ENCODE peak calls at places on chromosomes 12 and 14, in six cellular contexts. O is H1, X is GM12892, P is GM12878, J is GM12891, S is HepG2. K is an unnamed sample.
A peak's percentile ranks its signal among the peaks of the same experiment; 100 is the strongest.

GRCh38 chr14:102759416-102759815 is 17.8 kb upstream of the TRAF3 start:
- DNase-seq in O (no peak), S (no peak), J (no peak), X (no peak), P (no peak), K (peak; percentile 17)

GRCh38 chr14:100666403-100666802 is 60.3 kb upstream of the DLK1 start:
- DNase-seq in X (no peak), O (no peak), J (no peak), P (no peak), S (no peak), K (no peak)

GRCh38 chr12:105954891-105955607 is 183.7 kb downstream of the NUAK1 start:
- DNase-seq in J (no peak), P (no peak), O (no peak), S (no peak), X (no peak), K (peak; percentile 16)

GRCh38 chr12:111274820-111275219 is 94.1 kb downstream of the PHETA1 start:
- DNase-seq in O (no peak), X (no peak), J (peak; percentile 32), P (no peak), S (no peak), K (peak; percentile 8)

GRCh38 chr12:31874961-31875608 is 84.1 kb upstream of the RESF1 start:
- DNase-seq in P (no peak), J (no peak), S (no peak), X (peak; percentile 34), O (no peak), K (no peak)

GRCh38 chr12:104670439-104671406 is 214.0 kb downstream of the CHST11 start:
- DNase-seq in O (no peak), S (no peak), J (no peak), P (peak; percentile 33), X (no peak), K (no peak)

GRCh38 chr12:3170423-3171194 is 93.4 kb downstream of the TSPAN9 start:
- DNase-seq in J (no peak), P (no peak), O (no peak), S (no peak), X (no peak), K (no peak)

GRCh38 chr12:50572275-50572674 is 67.5 kb downstream of the DIP2B start:
- DNase-seq in J (no peak), S (peak; percentile 84), P (no peak), O (no peak), X (no peak), K (no peak)

GRCh38 chr14:79383031-79383430 is 828.3 kb downstream of the DIO2 start:
- DNase-seq in P (no peak), S (no peak), O (no peak), J (no peak), X (no peak), K (no peak)

DNA sequence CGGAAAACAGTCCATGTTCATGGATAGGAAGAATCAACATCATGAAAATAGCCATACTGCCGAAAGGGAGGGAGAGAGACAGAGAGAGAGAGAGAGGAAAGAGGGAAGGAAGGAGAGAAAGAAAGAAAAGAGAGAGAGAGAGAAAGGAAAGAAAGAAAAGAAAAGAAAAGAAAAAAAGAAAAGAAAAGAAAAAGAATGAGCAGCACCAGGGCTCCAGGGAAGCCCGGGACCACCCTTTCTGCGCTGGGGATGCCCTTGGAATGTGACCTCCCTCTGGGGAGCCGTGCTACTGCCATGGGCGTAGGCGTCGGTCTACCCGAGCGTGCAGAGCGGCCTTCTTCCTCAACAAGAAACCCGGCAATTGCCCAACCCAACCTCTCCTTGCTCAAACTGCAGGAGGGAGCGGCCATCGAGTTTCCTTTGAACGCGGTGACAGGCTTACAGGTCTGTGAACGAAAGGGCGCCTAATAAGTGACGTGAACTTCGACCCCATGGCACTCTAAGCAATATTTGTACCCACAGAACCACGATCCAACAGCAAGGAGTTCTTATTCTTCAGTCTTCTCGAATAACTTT is 16.9 kb downstream of the OR6S1 start:
- DNase-seq in P (no peak), X (no peak), S (no peak), J (no peak), O (no peak), K (peak; percentile 28)
- TF ChIP-seq POLR2A in P (no peak), X (no peak), S (no peak), J (no peak), O (no peak), K (no peak)

DNA sequence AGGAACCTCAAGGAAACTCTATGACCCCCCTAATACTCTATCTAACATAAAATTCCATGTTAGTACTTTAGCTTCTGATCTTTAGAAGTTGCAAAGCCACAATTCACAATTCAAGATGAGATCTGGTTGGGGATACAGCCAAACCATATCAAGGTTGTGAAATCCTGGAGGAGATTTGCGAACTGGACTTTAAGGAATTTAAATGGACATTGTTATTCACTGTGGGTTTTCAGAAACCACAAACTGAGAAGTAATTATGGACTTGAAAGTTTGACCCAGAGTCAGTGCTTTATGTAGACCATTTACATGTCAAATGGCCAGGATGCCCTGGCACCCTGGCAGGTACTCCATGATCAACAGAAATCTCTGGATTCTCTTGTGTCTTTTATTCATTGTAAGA is 14.2 kb upstream of the CDKL1 start:
- DNase-seq in O (no peak), X (no peak), P (no peak), J (no peak), S (no peak), K (no peak)
- TF ChIP-seq TAF1 in O (no peak), X (no peak), P (no peak), J (no peak), S (no peak), K (no peak)

GRCh38 chr12:79848321-79848720 is 86.6 kb downstream of the PPP1R12A start:
- DNase-seq in S (no peak), P (no peak), O (no peak), J (no peak), X (no peak), K (no peak)
- TF ChIP-seq POLR2A in S (no peak), P (no peak), O (no peak), J (no peak), X (no peak), K (no peak)

DNA sequence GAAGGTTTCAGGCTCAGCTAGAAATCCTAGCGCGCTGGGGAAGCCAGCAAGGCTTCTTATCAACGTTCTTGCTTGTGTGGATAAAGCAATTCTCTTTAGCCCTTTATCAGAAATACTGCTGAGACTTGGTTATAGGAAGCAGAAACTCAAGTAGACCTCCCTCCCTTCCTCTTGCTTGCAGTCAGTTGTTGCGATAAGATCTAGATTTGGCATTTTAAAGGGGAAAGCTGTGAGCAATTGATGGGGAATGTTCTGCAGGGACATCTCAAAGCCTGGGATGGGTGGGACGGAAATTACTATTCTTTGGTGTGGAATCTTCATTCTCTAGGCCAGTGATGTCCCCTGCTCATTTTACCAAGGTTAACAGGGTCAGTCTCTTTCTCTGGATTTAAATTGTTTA is 76.4 kb upstream of the ANO4 start:
- DNase-seq in S (no peak), O (no peak), J (no peak), X (no peak), P (no peak), K (no peak)
- TF ChIP-seq TAF1 in S (no peak), O (no peak), J (no peak), X (no peak), P (no peak), K (no peak)

GRCh38 chr14:92539875-92540274 is 26.3 kb downstream of the RIN3 start:
- DNase-seq in S (no peak), P (no peak), X (no peak), O (no peak), J (no peak), K (no peak)

GRCh38 chr14:92539419-92539818 is 25.8 kb downstream of the RIN3 start:
- DNase-seq in X (no peak), J (no peak), P (no peak), S (no peak), O (no peak), K (no peak)

GRCh38 chr14:92542766-92543554 is 29.4 kb downstream of the RIN3 start:
- DNase-seq in X (no peak), J (no peak), O (no peak), S (no peak), P (no peak), K (no peak)

GRCh38 chr14:92538412-92539017 is 24.9 kb downstream of the RIN3 start:
- DNase-seq in O (no peak), J (no peak), S (no peak), X (no peak), P (peak; percentile 42), K (no peak)

GRCh38 chr14:92540472-92541048 is 27.0 kb downstream of the RIN3 start:
- DNase-seq in J (no peak), O (no peak), X (no peak), P (no peak), S (no peak), K (no peak)
- TF ChIP-seq POLR2A in J (no peak), O (no peak), X (no peak), P (no peak), S (no peak), K (no peak)

GRCh38 chr12:89016970-89017778 is 335.1 kb downstream of the DUSP6 start:
- DNase-seq in O (no peak), S (peak; percentile 44), J (no peak), X (peak; percentile 2), P (no peak), K (peak; percentile 69)
- TF ChIP-seq TAF1 in O (no peak), S (no peak), J (no peak), X (no peak), P (no peak), K (no peak)

GRCh38 chr12:14885718-14886201 is at the start of gene MGP:
- DNase-seq in P (no peak), O (no peak), J (no peak), X (no peak), S (no peak), K (no peak)
- TF ChIP-seq POLR2A in P (no peak), O (no peak), J (no peak), X (no peak), S (no peak), K (no peak)

DNA sequence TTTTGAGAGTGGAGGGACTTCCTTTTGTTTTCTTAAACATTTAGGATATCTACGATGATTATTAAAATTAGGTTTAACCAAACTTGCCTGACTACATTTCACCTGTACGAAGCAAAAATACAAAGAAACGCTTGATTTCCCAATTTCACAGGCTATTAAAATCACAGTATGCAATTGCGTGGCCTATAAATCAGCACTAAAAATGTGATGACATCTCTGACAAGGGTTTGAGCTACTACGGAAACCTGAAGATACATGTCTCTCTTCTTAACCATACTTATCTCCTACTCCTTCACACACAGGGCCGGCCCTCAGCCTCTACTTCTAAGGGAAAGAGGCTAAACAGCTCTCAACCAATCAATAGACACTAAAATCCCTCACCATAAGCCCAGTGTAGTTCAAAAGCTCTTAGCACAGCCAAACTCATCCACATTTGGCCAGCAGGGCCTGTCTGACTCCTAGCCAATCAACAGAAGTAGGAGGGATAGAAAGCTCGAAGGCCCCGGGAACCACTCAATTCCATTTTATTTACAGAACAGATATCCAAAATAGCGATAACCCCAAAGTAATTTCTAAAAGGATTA is 137.3 kb downstream of the FOXN3 start:
- DNase-seq in J (no peak), S (no peak), P (no peak), O (no peak), X (no peak), K (no peak)
- TF ChIP-seq TAF1 in J (no peak), S (no peak), P (no peak), O (no peak), X (no peak), K (no peak)